ENCODE peak calls at places on chromosomes 12 and 14, in four cellular contexts. Y is dorsolateral prefrontal cortex, Z is EL, T is transverse colon. M is an unnamed sample.

GRCh38 chr12:15709524-15709923 is 79.7 kb downstream of the EPS8 start:
- DNase-seq in Y (no peak), Z (no peak), T (no peak), M (no peak)

GRCh38 chr14:102215071-102215470 is 75.4 kb downstream of the WDR20 start:
- DNase-seq in Y (no peak), Z (no peak), T (no peak), M (peak)

GRCh38 chr12:31590730-31591307 is at the start of gene DENND5B:
- DNase-seq in Y (peak), Z (peak), T (peak), M (peak)

GRCh38 chr14:74638970-74639369 is 26.9 kb upstream of the LTBP2 start:
- DNase-seq in Y (no peak), Z (no peak), T (no peak), M (no peak)

GRCh38 chr12:9756174-9756573 is 4.5 kb downstream of the CD69 start:
- DNase-seq in Y (no peak), Z (no peak), T (no peak), M (no peak)

GRCh38 chr14:22622220-22622619 is 21.9 kb downstream of the OR6J1 start:
- DNase-seq in Y (no peak), Z (peak), T (no peak), M (peak)

GRCh38 chr14:94163806-94164205 is 10.3 kb upstream of the PPP4R4 start:
- DNase-seq in Y (no peak), Z (no peak), T (no peak), M (no peak)

GRCh38 chr14:68784995-68785816 is 7.7 kb downstream of the ZFP36L1 start:
- DNase-seq in Y (no peak), Z (peak), T (no peak), M (peak)

GRCh38 chr14:95445676-95446075 is 70.8 kb downstream of the SYNE3 start:
- DNase-seq in Y (no peak), Z (no peak), T (no peak), M (no peak)

GRCh38 chr14:90168425-90169105 is 87.8 kb upstream of the PSMC1 start:
- DNase-seq in Y (no peak), Z (peak), T (no peak), M (peak)

GRCh38 chr12:6229823-6230222 is 29.6 kb downstream of the CD9 start:
- DNase-seq in Y (peak), Z (peak), T (peak), M (peak)

GRCh38 chr12:123670882-123671728 is at the start of gene TCTN2:
- DNase-seq in Y (peak), Z (peak), T (peak), M (peak)

GRCh38 chr12:47095446-47096236 is 15.9 kb upstream of the AMIGO2 start:
- DNase-seq in Y (no peak), Z (peak), T (no peak), M (peak)

GRCh38 chr12:117485984-117486839 is 124.8 kb upstream of the NOS1 start:
- DNase-seq in Y (no peak), Z (no peak), T (no peak), M (no peak)

GRCh38 chr14:81256289-81256960 is 35.7 kb upstream of the GTF2A1 start:
- DNase-seq in Y (no peak), Z (no peak), T (no peak), M (no peak)

GRCh38 chr12:6652391-6652790 is 5.2 kb upstream of the ACRBP start:
- DNase-seq in Y (no peak), Z (no peak), T (no peak), M (no peak)

GRCh38 chr12:32532951-32533350 is 133.6 kb downstream of the FGD4 start:
- DNase-seq in Y (no peak), Z (no peak), T (no peak), M (no peak)

GRCh38 chr14:51211149-51211548 is 28.9 kb upstream of the TMX1 start:
- DNase-seq in Y (no peak), Z (no peak), T (no peak), M (peak)

GRCh38 chr14:58746261-58746660 is 108.5 kb downstream of the DACT1 start:
- DNase-seq in Y (no peak), Z (peak), T (no peak), M (peak)

GRCh38 chr12:644818-645552 is 18.3 kb downstream of the NINJ2 start:
- DNase-seq in Y (no peak), Z (no peak), T (no peak), M (peak)

GRCh38 chr14:36383674-36384421 is 63.4 kb upstream of the MBIP start:
- DNase-seq in Y (no peak), Z (no peak), T (no peak), M (no peak)

GRCh38 chr14:97266653-97267052 is 469.5 kb downstream of the VRK1 start:
- DNase-seq in Y (no peak), Z (no peak), T (no peak), M (peak)

GRCh38 chr12:54259194-54260011 is 20.5 kb downstream of the CBX5 start:
- DNase-seq in Y (peak), Z (peak), T (peak), M (peak)

GRCh38 chr14:99408286-99408970 is 72.2 kb downstream of the SETD3 start:
- DNase-seq in Y (no peak), Z (no peak), T (no peak), M (no peak)

GRCh38 chr14:77044776-77045569 is 16.5 kb upstream of the IRF2BPL start:
- DNase-seq in Y (no peak), Z (peak), T (peak), M (no peak)

GRCh38 chr14:69056389-69056788 is 77.3 kb upstream of the ACTN1 start:
- DNase-seq in Y (no peak), Z (no peak), T (no peak), M (peak)

GRCh38 chr14:95547626-95548327 is 12.9 kb downstream of the GLRX5 start:
- DNase-seq in Y (no peak), Z (peak), T (no peak), M (peak)

GRCh38 chr12:130799051-130799450 is 40.0 kb downstream of the STX2 start:
- DNase-seq in Y (no peak), Z (no peak), T (no peak), M (no peak)

M was measured in iris pigment epithelial cell.